ENCODE peak calls at places on chromosomes 5 and 9, in five cellular contexts. Q is hepatocyte, G is sigmoid colon, R is astrocyte, K is pancreas. T is an unnamed sample. For H3K36me3, the result is how much of the 10 kb centered on the place peaks cover.

GRCh38 chr5:64811050-64811640 is 42.4 kb downstream of the CWC27 start:
- DNase-seq in Q (peak), G (no peak), R (peak), K (no peak), T (no peak)

GRCh38 chr5:59746261-59746765 is 147.2 kb downstream of the PDE4D start:
- DNase-seq in Q (peak), G (peak), R (peak), K (no peak), T (no peak)

GRCh38 chr5:154236459-154237375 is 46.2 kb downstream of the GALNT10 start:
- DNase-seq in Q (no peak), G (no peak), R (no peak), K (no peak), T (no peak)

GRCh38 chr9:36092509-36093215 is 43.9 kb upstream of the GLIPR2 start:
- DNase-seq in Q (no peak), G (no peak), R (no peak), K (no peak), T (no peak)

GRCh38 chr5:32842798-32843531 is 131.8 kb downstream of the NPR3 start:
- DNase-seq in Q (peak), G (no peak), R (no peak), K (no peak), T (no peak)

GRCh38 chr9:85610074-85610855 is 131.5 kb downstream of the AGTPBP1 start:
- DNase-seq in Q (peak), G (no peak), R (peak), K (peak), T (peak)

GRCh38 chr5:135356522-135357318 is 42.3 kb downstream of the MACROH2A1 start:
- DNase-seq in Q (peak), G (peak), R (peak), K (no peak), T (no peak)

GRCh38 chr5:178983728-178984127 is 11.4 kb downstream of the GRM6 start:
- DNase-seq in Q (no peak), G (no peak), R (no peak), K (no peak), T (no peak)

GRCh38 chr9:20361656-20362570 is 260.4 kb downstream of the MLLT3 start:
- DNase-seq in Q (no peak), G (no peak), R (no peak), K (no peak), T (no peak)

GRCh38 chr9:104961238-104961637 is 33.3 kb upstream of the ABCA1 start:
- DNase-seq in Q (peak), G (no peak), R (peak), K (no peak), T (peak)

GRCh38 chr5:74386571-74387334 is 253.8 kb downstream of the ENC1 start:
- DNase-seq in Q (no peak), G (no peak), R (peak), K (no peak), T (no peak)

GRCh38 chr5:160064979-160065619 is 54.2 kb downstream of the PWWP2A start:
- DNase-seq in Q (peak), G (no peak), R (no peak), K (peak), T (peak)

GRCh38 chr5:163172540-163173337 is 264.7 kb upstream of the CCNG1 start:
- DNase-seq in Q (no peak), G (no peak), R (no peak), K (peak), T (no peak)

GRCh38 chr5:157651623-157652376 is 438 bp downstream of the SOX30 start:
- DNase-seq in Q (no peak), G (peak), R (peak), K (peak), T (peak)

GRCh38 chr5:3226171-3226570 is 369.5 kb upstream of the IRX1 start:
- DNase-seq in Q (no peak), G (no peak), R (no peak), K (no peak), T (no peak)

GRCh38 chr5:153551537-153552079 is 61.1 kb downstream of the GRIA1 start:
- DNase-seq in Q (peak), G (no peak), R (peak), K (no peak), T (peak)

GRCh38 chr9:16652511-16653101 is 217.9 kb downstream of the BNC2 start:
- DNase-seq in Q (no peak), G (no peak), R (no peak), K (no peak), T (no peak)

GRCh38 chr5:16935271-16936149 is 578 bp downstream of the MYO10 start:
- DNase-seq in Q (peak), G (peak), R (no peak), K (peak), T (peak)

GRCh38 chr5:135875567-135875966 is 20.1 kb downstream of the IL9 start:
- DNase-seq in Q (no peak), G (no peak), R (no peak), K (no peak), T (no peak)

GRCh38 chr5:181215997-181216982 is 6.8 kb upstream of the TRIM41 start:
- DNase-seq in Q (no peak), G (no peak), R (no peak), K (no peak), T (no peak)

GRCh38 chr5:129361441-129362025 is 98.6 kb upstream of the ADAMTS19 start:
- DNase-seq in Q (peak), G (no peak), R (no peak), K (no peak), T (no peak)

GRCh38 chr9:115764649-115765048 is 388.9 kb upstream of the PAPPA start:
- DNase-seq in Q (no peak), G (no peak), R (peak), K (no peak), T (no peak)

GRCh38 chr5:33702867-33703266 is 188.9 kb downstream of the ADAMTS12 start:
- DNase-seq in Q (no peak), G (no peak), R (no peak), K (no peak), T (no peak)

GRCh38 chr9:34732886-34733285 is 22.9 kb upstream of the CCL21 start:
- DNase-seq in Q (no peak), G (no peak), R (no peak), K (no peak), T (no peak)

GRCh38 chr5:18243846-18244245 is 609.6 kb downstream of the TAF11L14 start:
- DNase-seq in Q (no peak), G (no peak), R (no peak), K (no peak), T (no peak)

GRCh38 chr5:173291722-173292658 is 36.2 kb downstream of the STC2 start:
- DNase-seq in Q (no peak), G (no peak), R (no peak), K (no peak), T (peak)

GRCh38 chr5:149387081-149387611 is 8.1 kb upstream of the IL17B start:
- DNase-seq in Q (no peak), G (peak), R (peak), K (no peak), T (no peak)

GRCh38 chr9:129131300-129132145 is 20.3 kb downstream of the PTPA start:
- DNase-seq in Q (peak), G (peak), R (peak), K (peak), T (peak)

GRCh38 chr5:106254784-106255183 is 1416.0 kb downstream of the EFNA5 start:
- DNase-seq in Q (no peak), G (no peak), R (no peak), K (no peak), T (peak)

GRCh38 chr5:9721161-9721560 is 91.0 kb upstream of the TAS2R1 start:
- DNase-seq in Q (no peak), G (no peak), R (no peak), K (no peak), T (no peak)

GRCh38 chr9:80874276-80874675 is 815.1 kb downstream of the TLE1 start:
- DNase-seq in Q (no peak), G (no peak), R (peak), K (no peak), T (no peak)

GRCh38 chr9:118281787-118282186 is 577.6 kb downstream of the TLR4 start:
- DNase-seq in Q (no peak), G (no peak), R (no peak), K (no peak), T (no peak)

DNA sequence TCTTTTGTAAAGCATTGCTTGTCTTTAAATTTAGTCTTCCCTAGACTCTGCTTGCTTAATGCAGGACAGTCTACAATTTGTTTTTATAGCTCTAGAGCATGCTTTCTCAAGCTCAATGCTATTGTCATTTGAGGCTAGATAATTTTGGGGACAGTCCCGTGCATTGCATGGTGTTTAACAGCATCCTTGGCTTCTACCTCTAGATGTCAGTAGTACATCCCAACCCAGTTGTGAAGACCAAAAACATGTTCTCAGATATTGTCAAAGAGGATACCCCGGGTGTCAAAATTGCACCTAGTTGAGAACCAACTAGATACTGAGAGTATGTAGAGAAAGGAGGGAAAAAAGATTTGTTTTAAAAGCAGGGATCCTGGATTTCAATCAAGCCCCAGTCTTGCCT is 277.5 kb downstream of the CEMIP2 start:
- DNase-seq in Q (no peak), G (no peak), R (no peak), K (no peak), T (no peak)
- TF ChIP-seq CTCF in Q (peak), G (no peak), R (no peak), K (no peak), T (peak)

GRCh38 chr9:127762111-127762676 is 16.3 kb downstream of the SH2D3C start:
- DNase-seq in Q (no peak), G (no peak), R (no peak), K (no peak), T (no peak)
- H3K27ac ChIP-seq in Q (no peak), G (peak), R (no peak), K (no peak), T (no peak)

DNA sequence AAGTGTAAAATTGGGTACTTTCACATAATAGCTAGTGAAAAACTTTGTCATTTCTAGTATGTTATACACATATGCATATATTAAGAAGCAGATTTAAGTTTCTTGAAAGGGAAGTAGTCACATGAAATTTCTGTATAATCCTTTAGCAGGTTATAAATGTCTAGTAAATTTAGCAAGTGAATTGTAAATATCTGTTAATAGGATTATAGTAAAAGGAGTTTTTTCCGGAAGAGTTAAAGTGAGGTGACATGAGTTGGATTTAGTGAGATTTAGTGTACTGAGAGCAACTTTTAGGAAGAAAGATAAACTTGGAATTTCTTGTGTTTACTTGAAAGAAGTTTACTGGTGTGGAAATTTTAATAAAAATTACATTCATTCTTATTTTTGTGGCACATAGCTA is 38.4 kb downstream of the SPIN1 start:
- DNase-seq in Q (no peak), G (no peak), R (no peak), K (no peak), T (no peak)
- H3K36me3 ChIP-seq in Q (under half), G (under half), R (under half), K (under half), T (half or more)

DNA sequence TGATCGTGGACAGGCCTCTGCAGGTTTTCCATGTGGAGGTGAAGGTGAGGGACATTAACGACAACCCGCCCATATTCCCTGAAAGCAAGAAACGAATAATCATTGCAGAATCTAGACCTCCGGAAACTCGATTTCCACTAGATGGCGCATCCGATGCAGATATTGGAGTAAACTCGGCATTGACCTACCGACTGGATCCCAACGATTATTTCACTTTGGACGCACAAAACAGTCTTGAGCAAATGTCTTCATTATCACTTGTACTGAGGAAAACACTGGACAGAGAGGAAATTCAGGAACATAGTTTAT is 621 bp downstream of the PCDHA13 start:
- DNase-seq in Q (no peak), G (no peak), R (no peak), K (no peak), T (peak)
- TF ChIP-seq CTCF in Q (peak), G (no peak), R (peak), K (no peak), T (peak)

GRCh38 chr5:98957307-98957706 is 28.5 kb upstream of the CHD1 start:
- DNase-seq in Q (no peak), G (no peak), R (no peak), K (no peak), T (no peak)

DNA sequence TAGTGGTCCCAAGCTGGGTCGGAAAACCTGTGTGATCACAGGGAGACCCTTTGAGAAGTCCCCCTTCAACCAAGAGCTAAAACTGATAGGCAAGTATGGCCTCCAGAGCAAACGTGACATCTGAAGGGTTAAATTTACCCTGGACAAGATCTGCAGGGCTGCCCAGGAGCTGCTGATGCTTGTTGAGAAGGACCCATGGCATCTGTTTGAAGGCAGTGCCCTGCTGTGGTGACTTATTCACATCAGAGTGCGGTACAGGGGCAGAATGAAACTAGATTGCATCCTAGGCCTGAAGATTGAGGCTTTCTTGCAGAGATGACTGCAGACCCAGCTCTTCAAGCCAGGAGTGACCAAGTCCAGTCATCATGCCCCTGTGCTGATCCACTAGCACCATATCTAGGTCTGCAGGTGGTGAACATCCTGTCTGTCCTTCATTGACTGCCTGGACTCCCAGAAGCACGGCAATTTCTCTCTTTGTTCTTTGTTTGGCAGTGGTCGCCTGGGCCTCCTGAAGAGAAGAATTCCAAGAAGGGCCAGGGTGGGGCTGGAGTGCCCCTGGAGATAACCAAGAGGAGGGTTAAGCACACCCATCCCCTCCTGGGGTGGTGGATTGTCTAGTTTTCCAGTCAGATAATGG is 25.7 kb upstream of the CHD1 start:
- DNase-seq in Q (no peak), G (no peak), R (no peak), K (no peak), T (no peak)
- H3K27ac ChIP-seq in Q (no peak), G (no peak), R (no peak), K (no peak), T (no peak)

GRCh38 chr5:463952-464351 is 21.0 kb downstream of the EXOC3 start:
- DNase-seq in Q (no peak), G (peak), R (no peak), K (no peak), T (no peak)

GRCh38 chr5:460413-460700 is 17.4 kb downstream of the EXOC3 start:
- DNase-seq in Q (no peak), G (no peak), R (no peak), K (no peak), T (peak)

GRCh38 chr5:463301-463700 is 20.3 kb downstream of the EXOC3 start:
- DNase-seq in Q (no peak), G (peak), R (no peak), K (no peak), T (no peak)

GRCh38 chr5:459562-460412 is 16.8 kb downstream of the EXOC3 start:
- DNase-seq in Q (no peak), G (peak), R (no peak), K (no peak), T (peak)

DNA sequence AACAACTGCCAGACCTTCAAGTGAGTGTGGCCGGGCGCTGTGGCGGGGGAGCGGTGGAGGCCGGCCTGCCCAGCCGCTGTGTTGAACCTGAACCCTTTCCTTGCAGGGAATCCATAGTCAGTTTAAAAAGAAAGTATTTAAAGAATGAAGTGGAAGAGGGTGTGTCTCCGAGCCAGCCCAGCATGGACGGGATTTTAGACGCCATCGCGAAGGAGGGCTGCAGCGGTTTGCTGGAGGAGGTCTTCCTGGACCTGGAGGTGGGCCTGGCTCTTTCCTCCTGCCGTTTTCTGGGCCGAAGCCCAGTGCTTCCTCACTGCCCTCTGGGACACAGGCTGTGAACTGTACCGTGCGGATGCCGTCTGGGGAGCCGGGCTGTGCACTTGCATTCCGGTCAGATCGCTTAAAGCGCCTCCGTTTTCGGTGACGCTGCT is 19.1 kb downstream of the EXOC3 start:
- DNase-seq in Q (no peak), G (peak), R (no peak), K (no peak), T (peak)
- H3K36me3 ChIP-seq in Q (under half), G (under half), R (under half), K (under half), T (under half)

DNA sequence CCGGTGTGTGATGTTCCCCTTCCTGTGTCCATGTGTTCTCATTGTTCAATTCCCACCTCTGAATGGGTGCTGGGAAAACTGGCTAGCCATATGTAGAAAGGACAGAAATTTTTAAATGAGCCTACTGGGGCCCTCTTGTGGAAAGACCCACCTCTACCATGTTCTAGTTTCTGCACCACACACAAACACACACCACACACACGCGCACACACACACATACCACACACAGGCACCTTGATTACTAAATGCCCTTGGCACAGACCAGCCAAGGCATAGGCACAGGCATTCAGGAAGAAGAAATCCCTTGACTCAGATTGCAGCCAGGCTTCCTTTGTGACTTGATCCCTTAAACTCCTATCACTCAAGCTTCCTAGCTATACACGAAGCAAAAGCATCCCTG is 60.5 kb downstream of the SIL1 start:
- DNase-seq in Q (no peak), G (no peak), R (peak), K (peak), T (peak)
- TF ChIP-seq CTCF in Q (peak), G (no peak), R (peak), K (no peak), T (peak)

GRCh38 chr5:68656936-68657857 is 436.6 kb upstream of the SLC30A5 start:
- DNase-seq in Q (no peak), G (no peak), R (peak), K (peak), T (peak)
- H3K27ac ChIP-seq in Q (no peak), G (no peak), R (no peak), K (no peak), T (no peak)

T was measured in endodermal cell.